ENCODE peak calls at places on chromosomes 11 and 22, in nine cellular contexts. I, T, A, W, X, K, P, S and B are unnamed samples.

GRCh38 chr11:18844753-18845367 is 53.3 kb upstream of the PTPN5 start:
- DNase-seq in I (no peak), T (no peak), A (no peak), W (peak), X (no peak), K (peak), P (peak), S (no peak), B (peak)

GRCh38 chr22:39664485-39665200 is 94.1 kb downstream of the CACNA1I start:
- DNase-seq in I (peak), T (no peak), A (peak), W (no peak), X (peak), K (no peak), P (no peak), S (no peak), B (no peak)

GRCh38 chr22:49647346-49648026 is 180.2 kb downstream of the BRD1 start:
- DNase-seq in I (no peak), T (no peak), A (no peak), W (no peak), X (no peak), K (peak), P (no peak), S (no peak), B (no peak)

GRCh38 chr22:37274380-37274862 is 7.9 kb upstream of the CYTH4 start:
- DNase-seq in I (no peak), T (no peak), A (no peak), W (no peak), X (no peak), K (peak), P (no peak), S (no peak), B (peak)

GRCh38 chr22:27370281-27370680 is 431.3 kb downstream of the MN1 start:
- DNase-seq in I (no peak), T (no peak), A (no peak), W (no peak), X (no peak), K (peak), P (peak), S (peak), B (peak)

GRCh38 chr11:114586797-114587196 is 8.8 kb downstream of the NXPE4 start:
- DNase-seq in I (no peak), T (no peak), A (no peak), W (no peak), X (no peak), K (peak), P (peak), S (no peak), B (no peak)

GRCh38 chr22:37926358-37926757 is 20.3 kb downstream of the MICALL1 start:
- DNase-seq in I (no peak), T (no peak), A (no peak), W (no peak), X (no peak), K (no peak), P (no peak), S (no peak), B (no peak)

GRCh38 chr11:130212431-130212961 is 52.9 kb downstream of the ST14 start:
- DNase-seq in I (peak), T (no peak), A (peak), W (peak), X (no peak), K (no peak), P (no peak), S (peak), B (peak)

GRCh38 chr22:23504522-23504921 is 75.6 kb downstream of the IGLL1 start:
- DNase-seq in I (no peak), T (no peak), A (no peak), W (no peak), X (no peak), K (peak), P (no peak), S (no peak), B (peak)

GRCh38 chr11:99614353-99614752 is 593.6 kb downstream of the CNTN5 start:
- DNase-seq in I (no peak), T (no peak), A (no peak), W (no peak), X (no peak), K (no peak), P (no peak), S (no peak), B (no peak)

GRCh38 chr11:123100378-123101085 is 38.6 kb upstream of the HSPA8 start:
- DNase-seq in I (no peak), T (no peak), A (no peak), W (no peak), X (no peak), K (no peak), P (no peak), S (no peak), B (no peak)

GRCh38 chr11:73249858-73250773 is 22.0 kb upstream of the P2RY6 start:
- DNase-seq in I (no peak), T (no peak), A (no peak), W (no peak), X (no peak), K (no peak), P (no peak), S (no peak), B (no peak)

GRCh38 chr22:30245985-30246901 is at the start of gene LIF:
- DNase-seq in I (no peak), T (peak), A (peak), W (peak), X (peak), K (no peak), P (peak), S (no peak), B (no peak)

GRCh38 chr11:105181521-105181920 is 42.0 kb upstream of the CARD18 start:
- DNase-seq in I (no peak), T (no peak), A (no peak), W (no peak), X (no peak), K (no peak), P (no peak), S (no peak), B (no peak)

GRCh38 chr11:50246699-50247098 is 214.0 kb downstream of the OR4C45 start:
- DNase-seq in I (no peak), T (no peak), A (no peak), W (no peak), X (no peak), K (no peak), P (no peak), S (no peak), B (no peak)

GRCh38 chr11:104198576-104198975 is 34.6 kb upstream of the PDGFD start:
- DNase-seq in I (no peak), T (no peak), A (no peak), W (no peak), X (no peak), K (no peak), P (no peak), S (no peak), B (no peak)

GRCh38 chr11:65217441-65218423 is 36.0 kb downstream of the CAPN1 start:
- DNase-seq in I (no peak), T (no peak), A (peak), W (no peak), X (no peak), K (peak), P (no peak), S (no peak), B (no peak)

GRCh38 chr11:59426361-59427067 is at the start of gene OR5A2:
- DNase-seq in I (no peak), T (no peak), A (no peak), W (no peak), X (no peak), K (no peak), P (no peak), S (no peak), B (no peak)

GRCh38 chr11:9276571-9276970 is 11.4 kb upstream of the DENND5A start:
- DNase-seq in I (no peak), T (no peak), A (no peak), W (no peak), X (no peak), K (peak), P (peak), S (peak), B (peak)

GRCh38 chr22:43994416-43994815 is 29.7 kb upstream of the PARVB start:
- DNase-seq in I (no peak), T (no peak), A (no peak), W (no peak), X (no peak), K (no peak), P (no peak), S (no peak), B (no peak)

GRCh38 chr11:57121996-57122395 is 59.8 kb upstream of the LRRC55 start:
- DNase-seq in I (no peak), T (no peak), A (no peak), W (no peak), X (no peak), K (no peak), P (no peak), S (no peak), B (no peak)

GRCh38 chr11:122180435-122180834 is 64.4 kb upstream of the BLID start:
- DNase-seq in I (no peak), T (no peak), A (no peak), W (peak), X (no peak), K (no peak), P (peak), S (no peak), B (no peak)

GRCh38 chr22:24554316-24555159 is at the start of gene GUCD1:
- DNase-seq in I (no peak), T (no peak), A (peak), W (peak), X (no peak), K (peak), P (peak), S (no peak), B (peak)

GRCh38 chr11:36016263-36016662 is 72.4 kb downstream of the LDLRAD3 start:
- DNase-seq in I (no peak), T (no peak), A (no peak), W (no peak), X (no peak), K (no peak), P (no peak), S (no peak), B (no peak)

GRCh38 chr11:123903932-123904331 is 2.0 kb downstream of the OR8D4 start:
- DNase-seq in I (no peak), T (no peak), A (no peak), W (no peak), X (no peak), K (no peak), P (no peak), S (no peak), B (no peak)

GRCh38 chr22:27670701-27671412 is 130.7 kb downstream of the MN1 start:
- DNase-seq in I (no peak), T (no peak), A (no peak), W (no peak), X (no peak), K (no peak), P (peak), S (no peak), B (no peak)

GRCh38 chr11:78313181-78313788 is 104.3 kb downstream of the GAB2 start:
- DNase-seq in I (no peak), T (no peak), A (no peak), W (peak), X (no peak), K (no peak), P (peak), S (no peak), B (no peak)

GRCh38 chr11:123704341-123704740 is 37.1 kb downstream of the ZNF202 start:
- DNase-seq in I (no peak), T (no peak), A (no peak), W (no peak), X (no peak), K (no peak), P (no peak), S (no peak), B (no peak)

GRCh38 chr22:21837184-21837979 is 30.1 kb downstream of the MAPK1 start:
- DNase-seq in I (no peak), T (no peak), A (no peak), W (peak), X (no peak), K (no peak), P (peak), S (no peak), B (no peak)

GRCh38 chr11:113881856-113882255 is 6.5 kb upstream of the USP28 start:
- DNase-seq in I (no peak), T (no peak), A (no peak), W (no peak), X (no peak), K (no peak), P (no peak), S (no peak), B (no peak)

GRCh38 chr11:66842501-66842895 is 743 bp upstream of the RCE1 start:
- DNase-seq in I (no peak), T (no peak), A (no peak), W (no peak), X (no peak), K (no peak), P (no peak), S (no peak), B (no peak)

GRCh38 chr11:34905666-34906065 is 10.5 kb downstream of the APIP start:
- DNase-seq in I (no peak), T (no peak), A (no peak), W (no peak), X (no peak), K (no peak), P (no peak), S (no peak), B (no peak)

GRCh38 chr11:14258177-14258935 is 100.6 kb downstream of the RRAS2 start:
- DNase-seq in I (no peak), T (no peak), A (no peak), W (peak), X (no peak), K (no peak), P (peak), S (no peak), B (no peak)

GRCh38 chr11:70568504-70569172 is 170.3 kb downstream of the CTTN start:
- DNase-seq in I (no peak), T (no peak), A (no peak), W (peak), X (no peak), K (no peak), P (peak), S (no peak), B (no peak)

GRCh38 chr22:36243996-36244395 is 4.7 kb upstream of the APOL2 start:
- DNase-seq in I (no peak), T (no peak), A (peak), W (no peak), X (no peak), K (no peak), P (no peak), S (no peak), B (no peak)

GRCh38 chr11:620201-620600 is 4.5 kb upstream of the IRF7 start:
- DNase-seq in I (no peak), T (no peak), A (no peak), W (no peak), X (no peak), K (no peak), P (no peak), S (no peak), B (no peak)

GRCh38 chr11:102914238-102915043 is 39.7 kb upstream of the MMP12 start:
- DNase-seq in I (no peak), T (no peak), A (no peak), W (peak), X (no peak), K (no peak), P (peak), S (peak), B (peak)

GRCh38 chr11:95512682-95513081 is 276.9 kb downstream of the FAM76B start:
- DNase-seq in I (no peak), T (no peak), A (no peak), W (peak), X (no peak), K (no peak), P (peak), S (no peak), B (no peak)